ENCODE peak calls at places on chromosomes 12 and 14, in eight cellular contexts. C is CD8-positive, alpha-beta memory T cell; G is germinal center; D is T-helper 1 cell; S is pulmonary artery endothelial cell; R is stomach; L is amygdala; Y is hepatic stellate cell. I is an unnamed sample.

GRCh38 chr12:45681469-45681868 is 48.0 kb upstream of the ARID2 start:
- DNase-seq in C (no peak), G (no peak), D (no peak), S (no peak), R (no peak), L (no peak), Y (no peak), I (no peak)

GRCh38 chr12:24015771-24016170 is 66.3 kb upstream of the SOX5 start:
- DNase-seq in C (no peak), G (no peak), D (no peak), S (no peak), R (no peak), L (no peak), Y (no peak), I (no peak)

GRCh38 chr12:56158926-56159461 is 835 bp downstream of the MYL6 start:
- DNase-seq in C (no peak), G (peak), D (no peak), S (peak), R (peak), L (peak), Y (peak), I (peak)

GRCh38 chr12:116646901-116647300 is 87.7 kb downstream of the MAP1LC3B2 start:
- DNase-seq in C (no peak), G (no peak), D (no peak), S (no peak), R (no peak), L (no peak), Y (no peak), I (no peak)

GRCh38 chr12:6725350-6725749 is 1.5 kb downstream of the COPS7A start:
- DNase-seq in C (no peak), G (no peak), D (no peak), S (no peak), R (no peak), L (no peak), Y (no peak), I (no peak)

GRCh38 chr12:10190558-10191388 is 11.9 kb downstream of the TMEM52B start:
- DNase-seq in C (peak), G (peak), D (peak), S (no peak), R (peak), L (peak), Y (peak), I (no peak)

GRCh38 chr14:61429316-61429715 is 107.9 kb downstream of the PRKCH start:
- DNase-seq in C (no peak), G (no peak), D (no peak), S (no peak), R (no peak), L (no peak), Y (no peak), I (no peak)

GRCh38 chr12:132427999-132428871 is 61.7 kb upstream of the FBRSL1 start:
- DNase-seq in C (no peak), G (no peak), D (no peak), S (no peak), R (peak), L (no peak), Y (no peak), I (no peak)

GRCh38 chr12:31005944-31006361 is 67.7 kb upstream of the DDX11 start:
- DNase-seq in C (no peak), G (no peak), D (no peak), S (no peak), R (no peak), L (no peak), Y (no peak), I (no peak)

GRCh38 chr14:56878766-56879165 is 68.5 kb upstream of the OTX2 start:
- DNase-seq in C (no peak), G (no peak), D (no peak), S (no peak), R (no peak), L (no peak), Y (no peak), I (no peak)

GRCh38 chr12:92297932-92298681 is 152.5 kb upstream of the BTG1 start:
- DNase-seq in C (no peak), G (no peak), D (no peak), S (no peak), R (no peak), L (no peak), Y (peak), I (no peak)

GRCh38 chr14:74658535-74659130 is 46.6 kb upstream of the LTBP2 start:
- DNase-seq in C (no peak), G (no peak), D (no peak), S (no peak), R (no peak), L (no peak), Y (peak), I (no peak)

GRCh38 chr12:42023733-42024494 is 120.8 kb downstream of the GXYLT1 start:
- DNase-seq in C (peak), G (peak), D (peak), S (peak), R (peak), L (peak), Y (peak), I (peak)

GRCh38 chr14:86141966-86142365 is 612.0 kb downstream of the FLRT2 start:
- DNase-seq in C (no peak), G (no peak), D (no peak), S (no peak), R (no peak), L (no peak), Y (no peak), I (no peak)

GRCh38 chr14:96273629-96274028 is 17.6 kb downstream of the BDKRB1 start:
- DNase-seq in C (no peak), G (no peak), D (no peak), S (no peak), R (no peak), L (no peak), Y (no peak), I (no peak)

GRCh38 chr12:63821781-63822251 is 22.7 kb upstream of the SRGAP1 start:
- DNase-seq in C (no peak), G (no peak), D (no peak), S (no peak), R (no peak), L (no peak), Y (no peak), I (peak)

GRCh38 chr12:8890313-8891084 is 23.8 kb upstream of the PHC1 start:
- DNase-seq in C (peak), G (peak), D (peak), S (no peak), R (peak), L (peak), Y (peak), I (no peak)

I was measured in kidney.